ENCODE peak calls at places on chromosomes 11 and 22, in ten cellular contexts. One of them, this sample, is unnamed.

GRCh38 chr22:21450858-21451331 is 16.3 kb upstream of the TMEM191C start:
- DNase-seq in transverse colon: no peak
- DNase-seq in upper lobe of left lung: no peak
- DNase-seq in stomach: peak; percentile 10
- DNase-seq in breast epithelium: peak; percentile 42
- DNase-seq in spleen: peak; percentile 25
- DNase-seq in GM23338: no peak
- DNase-seq in prostate gland: peak; percentile 2
- DNase-seq in HCT116: no peak
- DNase-seq in GM12892: no peak
- DNase-seq in this sample: no peak

GRCh38 chr11:80816454-80816847 is 1375.6 kb upstream of the TENM4 start:
- DNase-seq in transverse colon: no peak
- DNase-seq in upper lobe of left lung: no peak
- DNase-seq in stomach: no peak
- DNase-seq in breast epithelium: no peak
- DNase-seq in spleen: no peak
- DNase-seq in GM23338: no peak
- DNase-seq in prostate gland: no peak
- DNase-seq in HCT116: no peak
- DNase-seq in GM12892: no peak
- DNase-seq in this sample: no peak

GRCh38 chr22:49306632-49306975 is 521.1 kb downstream of the BRD1 start:
- DNase-seq in transverse colon: no peak
- DNase-seq in upper lobe of left lung: peak; percentile 16
- DNase-seq in stomach: peak; percentile 18
- DNase-seq in breast epithelium: peak; percentile 30
- DNase-seq in spleen: peak; percentile 35
- DNase-seq in GM23338: no peak
- DNase-seq in prostate gland: no peak
- DNase-seq in HCT116: no peak
- DNase-seq in GM12892: no peak
- DNase-seq in this sample: no peak

GRCh38 chr11:122673706-122674105 is 18.2 kb downstream of the UBASH3B start:
- DNase-seq in transverse colon: no peak
- DNase-seq in upper lobe of left lung: no peak
- DNase-seq in stomach: no peak
- DNase-seq in breast epithelium: no peak
- DNase-seq in spleen: no peak
- DNase-seq in GM23338: no peak
- DNase-seq in prostate gland: no peak
- DNase-seq in HCT116: no peak
- DNase-seq in GM12892: no peak
- DNase-seq in this sample: no peak

GRCh38 chr22:23529166-23530103 is 50.7 kb downstream of the IGLL1 start:
- DNase-seq in transverse colon: no peak
- DNase-seq in upper lobe of left lung: no peak
- DNase-seq in stomach: no peak
- DNase-seq in breast epithelium: no peak
- DNase-seq in spleen: peak; percentile 58
- DNase-seq in GM23338: no peak
- DNase-seq in prostate gland: no peak
- DNase-seq in HCT116: no peak
- DNase-seq in GM12892: no peak
- DNase-seq in this sample: no peak

GRCh38 chr22:29078036-29078868 is 5.4 kb downstream of the KREMEN1 start:
- DNase-seq in transverse colon: no peak
- DNase-seq in upper lobe of left lung: no peak
- DNase-seq in stomach: no peak
- DNase-seq in breast epithelium: no peak
- DNase-seq in spleen: no peak
- DNase-seq in GM23338: no peak
- DNase-seq in prostate gland: no peak
- DNase-seq in HCT116: no peak
- DNase-seq in GM12892: no peak
- DNase-seq in this sample: no peak

GRCh38 chr11:63635762-63636465 is 21.7 kb upstream of the PLAAT3 start:
- DNase-seq in transverse colon: peak; percentile 64
- DNase-seq in upper lobe of left lung: peak; percentile 49
- DNase-seq in stomach: peak; percentile 63
- DNase-seq in breast epithelium: no peak
- DNase-seq in spleen: no peak
- DNase-seq in GM23338: peak; percentile 92
- DNase-seq in prostate gland: peak; percentile 48
- DNase-seq in HCT116: peak; percentile 28
- DNase-seq in GM12892: peak; percentile 36
- DNase-seq in this sample: no peak

GRCh38 chr11:606245-606644 is 9.5 kb downstream of the IRF7 start:
- DNase-seq in transverse colon: no peak
- DNase-seq in upper lobe of left lung: peak; percentile 79
- DNase-seq in stomach: peak; percentile 80
- DNase-seq in breast epithelium: peak; percentile 69
- DNase-seq in spleen: no peak
- DNase-seq in GM23338: no peak
- DNase-seq in prostate gland: peak; percentile 56
- DNase-seq in HCT116: no peak
- DNase-seq in GM12892: no peak
- DNase-seq in this sample: no peak

GRCh38 chr11:66150725-66151124 is 80.7 kb downstream of the PACS1 start:
- DNase-seq in transverse colon: no peak
- DNase-seq in upper lobe of left lung: no peak
- DNase-seq in stomach: no peak
- DNase-seq in breast epithelium: no peak
- DNase-seq in spleen: no peak
- DNase-seq in GM23338: no peak
- DNase-seq in prostate gland: no peak
- DNase-seq in HCT116: no peak
- DNase-seq in GM12892: no peak
- DNase-seq in this sample: no peak

GRCh38 chr22:41296826-41297667 is 4.3 kb upstream of the ZC3H7B start:
- DNase-seq in transverse colon: no peak
- DNase-seq in upper lobe of left lung: no peak
- DNase-seq in stomach: no peak
- DNase-seq in breast epithelium: no peak
- DNase-seq in spleen: no peak
- DNase-seq in GM23338: no peak
- DNase-seq in prostate gland: no peak
- DNase-seq in HCT116: no peak
- DNase-seq in GM12892: no peak
- DNase-seq in this sample: no peak

GRCh38 chr11:64745523-64746328 is 1.8 kb upstream of the RASGRP2 start:
- DNase-seq in transverse colon: peak; percentile 77
- DNase-seq in upper lobe of left lung: peak; percentile 91
- DNase-seq in stomach: peak; percentile 58
- DNase-seq in breast epithelium: peak; percentile 69
- DNase-seq in spleen: peak; percentile 96
- DNase-seq in GM23338: peak; percentile 90
- DNase-seq in prostate gland: peak; percentile 36
- DNase-seq in HCT116: no peak
- DNase-seq in GM12892: peak; percentile 77
- DNase-seq in this sample: no peak
- TF ChIP-seq POLR2AphosphoS5 in transverse colon: peak; percentile 65
- TF ChIP-seq POLR2AphosphoS5 in upper lobe of left lung: peak; percentile 54
- TF ChIP-seq POLR2AphosphoS5 in stomach: peak; percentile 75
- TF ChIP-seq POLR2AphosphoS5 in breast epithelium: peak; percentile 32
- TF ChIP-seq POLR2AphosphoS5 in spleen: peak; percentile 78
- TF ChIP-seq POLR2AphosphoS5 in GM23338: peak; percentile 51
- TF ChIP-seq POLR2AphosphoS5 in prostate gland: peak; percentile 38
- TF ChIP-seq POLR2AphosphoS5 in HCT116: no peak
- TF ChIP-seq POLR2AphosphoS5 in GM12892: no peak
- TF ChIP-seq POLR2AphosphoS5 in this sample: no peak

GRCh38 chr22:37410174-37411055 is 16.9 kb downstream of the ELFN2 start:
- DNase-seq in transverse colon: no peak
- DNase-seq in upper lobe of left lung: peak; percentile 72
- DNase-seq in stomach: no peak
- DNase-seq in breast epithelium: no peak
- DNase-seq in spleen: no peak
- DNase-seq in GM23338: no peak
- DNase-seq in prostate gland: no peak
- DNase-seq in HCT116: no peak
- DNase-seq in GM12892: no peak
- DNase-seq in this sample: no peak

GRCh38 chr22:37409557-37409956 is 17.7 kb downstream of the ELFN2 start:
- DNase-seq in transverse colon: no peak
- DNase-seq in upper lobe of left lung: peak; percentile 84
- DNase-seq in stomach: no peak
- DNase-seq in breast epithelium: no peak
- DNase-seq in spleen: no peak
- DNase-seq in GM23338: no peak
- DNase-seq in prostate gland: no peak
- DNase-seq in HCT116: no peak
- DNase-seq in GM12892: no peak
- DNase-seq in this sample: no peak

GRCh38 chr22:37406836-37407235 is 20.4 kb downstream of the ELFN2 start:
- DNase-seq in transverse colon: no peak
- DNase-seq in upper lobe of left lung: peak; percentile 83
- DNase-seq in stomach: no peak
- DNase-seq in breast epithelium: no peak
- DNase-seq in spleen: no peak
- DNase-seq in GM23338: no peak
- DNase-seq in prostate gland: no peak
- DNase-seq in HCT116: no peak
- DNase-seq in GM12892: no peak
- DNase-seq in this sample: no peak

GRCh38 chr22:37411655-37412054 is 15.6 kb downstream of the ELFN2 start:
- DNase-seq in transverse colon: no peak
- DNase-seq in upper lobe of left lung: no peak
- DNase-seq in stomach: no peak
- DNase-seq in breast epithelium: no peak
- DNase-seq in spleen: no peak
- DNase-seq in GM23338: no peak
- DNase-seq in prostate gland: no peak
- DNase-seq in HCT116: no peak
- DNase-seq in GM12892: no peak
- DNase-seq in this sample: no peak

DNA sequence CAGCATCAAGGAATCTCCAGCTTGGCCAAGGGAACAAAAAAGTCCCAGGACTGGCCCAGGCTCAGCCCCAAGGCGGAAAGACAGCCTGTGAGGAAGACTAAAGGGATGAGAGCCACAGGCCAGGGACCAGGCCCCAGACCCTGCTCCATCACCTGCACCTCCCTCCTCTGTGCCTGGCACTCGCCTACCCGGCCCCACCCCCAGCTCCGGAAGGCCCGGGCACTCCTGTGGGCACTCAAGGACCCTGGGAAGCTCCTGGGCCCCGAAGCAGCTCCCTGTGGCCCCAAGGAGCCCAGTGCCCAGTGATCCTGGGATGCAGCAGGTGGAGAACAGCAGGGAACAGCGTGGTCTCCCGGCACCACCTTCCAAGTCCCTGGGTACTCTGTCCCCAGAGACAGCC is 18.2 kb downstream of the ELFN2 start:
- DNase-seq in transverse colon: no peak
- DNase-seq in upper lobe of left lung: peak; percentile 54
- DNase-seq in stomach: no peak
- DNase-seq in breast epithelium: no peak
- DNase-seq in spleen: no peak
- DNase-seq in GM23338: no peak
- DNase-seq in prostate gland: no peak
- DNase-seq in HCT116: no peak
- DNase-seq in GM12892: no peak
- DNase-seq in this sample: no peak
- TF ChIP-seq POLR2AphosphoS5 in transverse colon: no peak
- TF ChIP-seq POLR2AphosphoS5 in upper lobe of left lung: no peak
- TF ChIP-seq POLR2AphosphoS5 in stomach: no peak
- TF ChIP-seq POLR2AphosphoS5 in breast epithelium: no peak
- TF ChIP-seq POLR2AphosphoS5 in spleen: no peak
- TF ChIP-seq POLR2AphosphoS5 in GM23338: no peak
- TF ChIP-seq POLR2AphosphoS5 in prostate gland: no peak
- TF ChIP-seq POLR2AphosphoS5 in HCT116: no peak
- TF ChIP-seq POLR2AphosphoS5 in GM12892: no peak
- TF ChIP-seq POLR2AphosphoS5 in this sample: no peak

DNA sequence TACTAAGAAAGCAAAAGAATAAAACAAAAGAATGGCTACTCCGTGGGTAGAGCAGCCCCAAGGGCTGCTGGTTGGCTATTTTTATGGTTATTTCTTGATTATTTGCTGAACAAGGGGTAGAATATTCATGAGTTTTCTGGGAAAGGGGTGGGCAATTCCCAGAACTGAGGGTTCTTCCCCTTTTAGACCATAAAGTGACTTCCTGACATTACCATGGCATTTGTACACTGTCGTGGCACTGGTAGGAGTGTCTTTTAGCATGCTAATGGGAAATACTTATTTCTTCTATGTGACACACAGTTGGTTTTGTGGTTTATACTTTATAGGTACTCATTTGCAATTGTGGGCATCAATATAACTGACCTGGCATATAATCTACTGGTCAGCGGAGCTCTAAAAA is 56.2 kb downstream of the SLN start:
- DNase-seq in transverse colon: no peak
- DNase-seq in upper lobe of left lung: no peak
- DNase-seq in stomach: no peak
- DNase-seq in breast epithelium: no peak
- DNase-seq in spleen: no peak
- DNase-seq in GM23338: no peak
- DNase-seq in prostate gland: no peak
- DNase-seq in HCT116: no peak
- DNase-seq in GM12892: no peak
- DNase-seq in this sample: no peak
- TF ChIP-seq POLR2AphosphoS5 in transverse colon: no peak
- TF ChIP-seq POLR2AphosphoS5 in upper lobe of left lung: no peak
- TF ChIP-seq POLR2AphosphoS5 in stomach: no peak
- TF ChIP-seq POLR2AphosphoS5 in breast epithelium: no peak
- TF ChIP-seq POLR2AphosphoS5 in spleen: no peak
- TF ChIP-seq POLR2AphosphoS5 in GM23338: no peak
- TF ChIP-seq POLR2AphosphoS5 in prostate gland: no peak
- TF ChIP-seq POLR2AphosphoS5 in HCT116: no peak
- TF ChIP-seq POLR2AphosphoS5 in GM12892: no peak
- TF ChIP-seq POLR2AphosphoS5 in this sample: no peak

DNA sequence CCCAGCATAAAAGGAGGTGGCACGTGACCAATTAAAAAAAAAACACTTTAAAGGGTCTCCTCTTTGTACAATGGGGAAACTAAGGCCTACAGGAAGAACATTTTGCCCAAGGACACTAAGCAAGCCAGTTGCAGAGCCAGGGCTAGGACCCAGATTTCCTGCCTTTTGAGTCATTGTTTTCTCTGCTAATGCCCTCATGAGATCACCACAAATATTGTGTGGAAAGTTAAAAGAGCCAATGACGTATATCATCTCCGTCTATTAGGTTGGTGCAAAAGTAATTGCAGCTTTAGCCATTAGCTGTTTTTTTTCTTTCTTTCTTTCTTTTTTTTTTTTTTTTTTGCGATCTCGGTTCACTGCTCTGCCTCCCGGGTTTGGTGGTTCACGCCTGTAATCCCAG is 24.1 kb upstream of the LRRC32 start:
- DNase-seq in transverse colon: no peak
- DNase-seq in upper lobe of left lung: no peak
- DNase-seq in stomach: no peak
- DNase-seq in breast epithelium: no peak
- DNase-seq in spleen: no peak
- DNase-seq in GM23338: no peak
- DNase-seq in prostate gland: no peak
- DNase-seq in HCT116: no peak
- DNase-seq in GM12892: no peak
- DNase-seq in this sample: no peak
- TF ChIP-seq POLR2AphosphoS5 in transverse colon: no peak
- TF ChIP-seq POLR2AphosphoS5 in upper lobe of left lung: no peak
- TF ChIP-seq POLR2AphosphoS5 in stomach: no peak
- TF ChIP-seq POLR2AphosphoS5 in breast epithelium: no peak
- TF ChIP-seq POLR2AphosphoS5 in spleen: no peak
- TF ChIP-seq POLR2AphosphoS5 in GM23338: no peak
- TF ChIP-seq POLR2AphosphoS5 in prostate gland: no peak
- TF ChIP-seq POLR2AphosphoS5 in HCT116: no peak
- TF ChIP-seq POLR2AphosphoS5 in GM12892: no peak
- TF ChIP-seq POLR2AphosphoS5 in this sample: no peak

This sample was measured in Panc1.